ENCODE peak calls at places on chromosomes 2 and 18, in eight cellular contexts. D is effector memory CD8-positive, alpha-beta T cell; J is skeletal muscle cell; C is activated T-cell treated with anti-CD3 and anti-CD28 coated beads for 1 hour; Z is T-helper 9 cell; U is NCI-H2107; A is T-cell; T is DMS 273 treated with DMSO at 0.1 percent for 48 hours. P is an unnamed sample.

GRCh38 chr2:157628282-157628531 is 457 bp downstream of the ACVR1C start:
- DNase-seq in D (no peak), A (no peak), U (no peak), C (no peak), T (no peak), J (no peak), Z (no peak), P (no peak)

GRCh38 chr18:9575558-9575957 is 38.8 kb downstream of the PPP4R1 start:
- DNase-seq in C (no peak), Z (no peak), T (no peak), U (no peak), D (peak; percentile 10), A (no peak), J (peak; percentile 90), P (peak; percentile 91)

GRCh38 chr18:45670281-45670962 is 53.6 kb upstream of the SLC14A1 start:
- DNase-seq in U (no peak), Z (peak; percentile 31), D (peak; percentile 24), C (no peak), J (no peak), A (peak; percentile 32), T (no peak), P (no peak)

GRCh38 chr2:55954306-55955035 is 30.9 kb upstream of the EFEMP1 start:
- DNase-seq in C (no peak), J (no peak), Z (no peak), A (no peak), D (no peak), T (no peak), U (no peak), P (no peak)

GRCh38 chr2:196059491-196059960 is 9.1 kb downstream of the DNAH7 start:
- DNase-seq in C (no peak), U (no peak), Z (no peak), A (no peak), T (no peak), D (no peak), J (no peak), P (no peak)

GRCh38 chr2:817616-818015 is 133.0 kb upstream of the SNTG2 start:
- DNase-seq in Z (no peak), J (no peak), T (no peak), A (no peak), D (no peak), U (no peak), C (no peak), P (no peak)

GRCh38 chr2:238985036-238985729 is 137.3 kb downstream of the TWIST2 start:
- DNase-seq in U (no peak), C (no peak), A (no peak), J (no peak), Z (no peak), D (no peak), T (no peak), P (no peak)

GRCh38 chr18:26901020-26901419 is 35.5 kb upstream of the AQP4 start:
- DNase-seq in C (no peak), U (no peak), J (no peak), T (no peak), D (no peak), Z (no peak), A (no peak), P (no peak)

GRCh38 chr2:31265234-31265633 is 31.3 kb downstream of the EHD3 start:
- DNase-seq in Z (no peak), J (no peak), T (no peak), D (no peak), C (no peak), U (no peak), A (no peak), P (no peak)

GRCh38 chr2:220228310-220229006 is 601.0 kb downstream of the SLC4A3 start:
- DNase-seq in C (no peak), T (no peak), U (no peak), A (no peak), J (peak; percentile 95), D (no peak), Z (no peak), P (no peak)

GRCh38 chr2:15334650-15335326 is 226.3 kb downstream of the NBAS start:
- DNase-seq in C (no peak), Z (no peak), T (peak; percentile 28), D (no peak), U (peak; percentile 62), A (no peak), J (peak; percentile 28), P (no peak)

GRCh38 chr2:112481528-112482228 is at the start of gene TTL:
- DNase-seq in T (peak; percentile 37), C (peak; percentile 72), J (no peak), U (peak; percentile 27), D (peak; percentile 62), Z (peak; percentile 73), A (peak; percentile 74), P (peak; percentile 80)

GRCh38 chr18:34222025-34222395 is 2.7 kb downstream of the NOL4 start:
- DNase-seq in A (no peak), U (no peak), T (no peak), J (no peak), D (no peak), Z (no peak), C (no peak), P (no peak)

GRCh38 chr18:6022840-6023239 is 127.5 kb upstream of the TMEM200C start:
- DNase-seq in J (peak; percentile 38), Z (no peak), D (no peak), C (no peak), U (no peak), T (no peak), A (no peak), P (no peak)

P was measured in sigmoid colon.